ENCODE peak calls at places on chromosomes 7 and 10, in seven cellular contexts. G, B, X, W, Y, S and J are unnamed samples. For H3K4me1, the result is how much of the 10 kb centered on the place peaks cover.

GRCh38 chr7:98429799-98430198 is 28.9 kb upstream of the BAIAP2L1 start:
- DNase-seq in W (no peak), X (no peak), S (no peak), Y (no peak), B (no peak), G (no peak), J (no peak)

GRCh38 chr10:86599729-86600128 is 54.6 kb upstream of the OPN4 start:
- DNase-seq in G (no peak), Y (no peak), S (no peak), W (no peak), B (peak), X (peak), J (peak)

GRCh38 chr10:44293842-44294241 is 91.1 kb downstream of the CXCL12 start:
- DNase-seq in X (no peak), B (no peak), S (peak), G (peak), Y (no peak), W (peak), J (no peak)

GRCh38 chr10:96840841-96841518 is 8.9 kb downstream of the LCOR start:
- DNase-seq in W (no peak), B (no peak), X (no peak), S (no peak), Y (no peak), G (no peak), J (no peak)

GRCh38 chr7:21300692-21301091 is 127.2 kb upstream of the SP4 start:
- DNase-seq in X (peak), G (no peak), W (no peak), Y (peak), S (no peak), B (no peak), J (no peak)

GRCh38 chr7:48004598-48004997 is 24.3 kb downstream of the SUN3 start:
- DNase-seq in X (no peak), B (no peak), W (no peak), Y (no peak), S (no peak), G (no peak), J (no peak)

GRCh38 chr7:52959336-52959735 is 76.1 kb upstream of the POM121L12 start:
- DNase-seq in B (no peak), W (no peak), X (no peak), G (no peak), S (no peak), Y (no peak), J (no peak)

GRCh38 chr10:44959243-44960097 is at the start of gene RASSF4:
- DNase-seq in B (peak), Y (peak), G (peak), S (peak), W (peak), X (peak), J (peak)

GRCh38 chr7:128763541-128763940 is 12.1 kb downstream of the OPN1SW start:
- DNase-seq in G (no peak), S (no peak), X (no peak), Y (no peak), B (no peak), W (no peak), J (no peak)

GRCh38 chr7:16891338-16891737 is 9.6 kb upstream of the AGR3 start:
- DNase-seq in W (peak), G (no peak), B (no peak), Y (peak), X (peak), S (no peak), J (no peak)

GRCh38 chr10:133453516-133454203 is at the start of gene SCART1:
- DNase-seq in Y (no peak), W (no peak), G (no peak), X (no peak), S (no peak), B (no peak), J (peak)

GRCh38 chr10:104155591-104155990 is 33.6 kb downstream of the SFR1 start:
- DNase-seq in X (no peak), B (no peak), G (no peak), Y (no peak), W (no peak), S (no peak), J (no peak)

GRCh38 chr7:123769371-123769770 is 20.6 kb upstream of the WASL start:
- DNase-seq in G (no peak), X (no peak), Y (peak), B (no peak), W (no peak), S (no peak), J (peak)

GRCh38 chr10:75180592-75180991 is 30.0 kb upstream of the VDAC2 start:
- DNase-seq in G (no peak), Y (no peak), B (no peak), S (no peak), W (no peak), X (no peak), J (no peak)

GRCh38 chr7:2510909-2511768 is 8.4 kb upstream of the LFNG start:
- DNase-seq in S (no peak), B (peak), W (no peak), Y (no peak), G (no peak), X (no peak), J (no peak)

GRCh38 chr10:35495521-35496238 is 109.5 kb upstream of the GJD4 start:
- DNase-seq in S (no peak), G (no peak), W (no peak), B (no peak), Y (no peak), X (no peak), J (no peak)

GRCh38 chr10:120981601-120982381 is 130.6 kb downstream of the WDR11 start:
- DNase-seq in B (no peak), Y (no peak), W (no peak), G (no peak), S (no peak), X (peak), J (no peak)

GRCh38 chr10:72066318-72067284 is 21.8 kb downstream of the SPOCK2 start:
- DNase-seq in X (no peak), W (no peak), G (peak), S (no peak), Y (no peak), B (no peak), J (no peak)

GRCh38 chr7:114825423-114825951 is 96.4 kb upstream of the MDFIC start:
- DNase-seq in S (no peak), Y (no peak), W (no peak), B (no peak), G (no peak), X (peak), J (no peak)

GRCh38 chr7:16933296-16934248 is 51.8 kb upstream of the AGR3 start:
- DNase-seq in B (no peak), Y (no peak), G (no peak), S (no peak), X (no peak), W (no peak), J (no peak)

GRCh38 chr7:157928808-157929425 is 592.1 kb downstream of the DNAJB6 start:
- DNase-seq in G (no peak), X (no peak), Y (no peak), B (no peak), W (no peak), S (peak), J (no peak)

GRCh38 chr10:113709221-113709838 is 29.6 kb downstream of the CASP7 start:
- DNase-seq in B (no peak), Y (no peak), X (no peak), W (no peak), G (no peak), S (no peak), J (no peak)

GRCh38 chr10:17673517-17674051 is 29.6 kb downstream of the STAM start:
- DNase-seq in Y (peak), G (no peak), W (no peak), X (peak), B (no peak), S (no peak), J (no peak)

GRCh38 chr7:125651823-125652528 is 722.4 kb upstream of the POT1 start:
- DNase-seq in X (peak), W (no peak), G (no peak), S (no peak), Y (no peak), B (no peak), J (no peak)

GRCh38 chr7:130896898-130897514 is 163.0 kb upstream of the KLF14 start:
- DNase-seq in W (no peak), Y (peak), G (peak), X (peak), B (peak), S (peak), J (no peak)

GRCh38 chr7:129828989-129829676 is 123.6 kb downstream of the UBE2H start:
- DNase-seq in B (no peak), X (peak), G (no peak), Y (no peak), W (no peak), S (no peak), J (no peak)

GRCh38 chr7:73612598-73613269 is 11.6 kb downstream of the MLXIPL start:
- DNase-seq in S (no peak), Y (peak), X (peak), G (no peak), W (no peak), B (peak), J (no peak)

GRCh38 chr10:121772406-121772805 is 155.4 kb downstream of the ATE1 start:
- DNase-seq in S (no peak), Y (no peak), W (no peak), B (no peak), G (no peak), X (no peak), J (no peak)

GRCh38 chr10:131854579-131855335 is 46.1 kb upstream of the PPP2R2D start:
- DNase-seq in Y (no peak), S (peak), G (no peak), W (no peak), X (no peak), B (no peak), J (no peak)

GRCh38 chr7:28958235-28958945 is at the start of gene TRIL:
- DNase-seq in G (peak), W (peak), Y (no peak), S (peak), X (peak), B (peak), J (peak)

GRCh38 chr7:8185907-8186306 is 76.1 kb downstream of the ICA1 start:
- DNase-seq in Y (no peak), X (no peak), W (no peak), B (no peak), G (no peak), S (no peak), J (no peak)

GRCh38 chr10:130378556-130379400 is 242.6 kb downstream of the GLRX3 start:
- DNase-seq in B (no peak), W (no peak), X (no peak), S (no peak), G (no peak), Y (no peak), J (no peak)

GRCh38 chr10:60009316-60009715 is 103.0 kb upstream of the CCDC6 start:
- DNase-seq in Y (no peak), G (no peak), W (no peak), S (no peak), B (no peak), X (no peak), J (no peak)

DNA sequence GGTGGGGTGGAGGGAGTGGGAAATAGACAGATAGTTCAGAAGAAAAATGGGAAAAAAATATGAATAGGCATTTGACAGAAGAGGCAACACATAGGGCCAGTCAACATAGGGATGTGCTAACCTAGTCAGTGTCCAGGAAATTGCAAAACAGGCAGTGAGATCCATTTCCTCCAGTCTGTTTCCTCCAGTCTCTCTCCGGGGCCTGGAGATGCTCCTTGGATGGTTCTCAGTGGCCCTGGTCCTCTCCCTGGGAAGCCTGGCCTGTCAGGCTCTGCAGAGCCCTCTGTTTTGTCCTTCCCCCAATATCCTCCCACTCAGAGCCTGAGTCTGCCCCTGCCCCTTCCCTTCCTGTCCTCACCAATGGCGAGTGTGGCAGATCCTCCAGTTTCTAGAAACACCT is 52.6 kb downstream of the SYPL1 start:
- DNase-seq in X (no peak), Y (no peak), G (no peak), B (no peak), W (no peak), S (no peak), J (no peak)
- H3K4me1 ChIP-seq in X (under half), Y (under half), G (under half), B (under half), W (under half), S (under half), J (under half)

GRCh38 chr7:142321391-142321790 is 63.5 kb upstream of the PRSS58 start:
- DNase-seq in W (no peak), G (no peak), B (no peak), Y (no peak), X (no peak), S (no peak), J (no peak)
- H3K4me3 ChIP-seq in W (no peak), G (no peak), B (no peak), Y (no peak), X (no peak), S (no peak), J (no peak)

GRCh38 chr10:63819753-63820347 is 298.6 kb downstream of the REEP3 start:
- DNase-seq in Y (peak), X (peak), W (peak), B (no peak), G (peak), S (peak), J (peak)
- TF ChIP-seq CTCF in Y (peak), X (peak), W (peak), B (peak), G (peak), S (peak), J (peak)

GRCh38 chr7:24827589-24827988 is 70.3 kb upstream of the GSDME start:
- DNase-seq in X (no peak), W (no peak), S (no peak), Y (no peak), G (no peak), B (no peak), J (no peak)
- H3K4me1 ChIP-seq in X (under half), W (under half), S (under half), Y (under half), G (under half), B (under half), J (under half)

GRCh38 chr10:21724695-21725371 is 190.8 kb downstream of the MLLT10 start:
- DNase-seq in W (peak), X (peak), G (peak), Y (peak), S (peak), B (no peak), J (peak)

GRCh38 chr10:21726601-21727295 is 192.7 kb downstream of the MLLT10 start:
- DNase-seq in W (no peak), S (no peak), B (no peak), Y (no peak), X (no peak), G (no peak), J (no peak)

GRCh38 chr10:21722209-21722608 is 188.2 kb downstream of the MLLT10 start:
- DNase-seq in X (no peak), Y (no peak), B (no peak), G (no peak), W (no peak), S (no peak), J (no peak)

GRCh38 chr10:21721000-21721670 is 187.1 kb downstream of the MLLT10 start:
- DNase-seq in W (no peak), G (no peak), X (no peak), Y (no peak), S (no peak), B (no peak), J (no peak)

GRCh38 chr10:21724020-21724589 is 190.1 kb downstream of the MLLT10 start:
- DNase-seq in B (no peak), G (no peak), W (no peak), X (no peak), S (no peak), Y (no peak), J (no peak)
- H3K4me3 ChIP-seq in B (no peak), G (no peak), W (no peak), X (no peak), S (no peak), Y (no peak), J (no peak)